ENCODE peak calls at places on chromosome 20, in eight cellular contexts. D is frontal cortex; E is CD4-positive, CD25-positive, alpha-beta regulatory T cell; P is NCI-H1092; O is cardiac muscle cell; W is NCI-H1048; Y is Kasumi-1; M is stimulated activated CD4-positive, alpha-beta T cell treated with anti-CD3 and anti-CD28 coated beads, Interleukin-15, amount 100 ng/mL, for 24 hours. T is an unnamed sample.

GRCh38 chr20:24665741-24666191 is 196.3 kb downstream of the SYNDIG1 start:
- DNase-seq in M (no peak), O (no peak), D (no peak), E (no peak), P (no peak), Y (no peak), W (no peak), T (no peak)

GRCh38 chr20:44218441-44218840 is 7.9 kb upstream of the OSER1 start:
- DNase-seq in Y (no peak), P (no peak), E (peak), O (no peak), W (no peak), D (no peak), M (peak), T (no peak)

GRCh38 chr20:62147528-62147927 is 4.0 kb downstream of the SS18L1 start:
- DNase-seq in P (no peak), E (no peak), Y (no peak), W (no peak), D (no peak), M (no peak), O (no peak), T (no peak)

GRCh38 chr20:38789503-38790209 is 15.8 kb upstream of the PPP1R16B start:
- DNase-seq in D (no peak), M (no peak), O (no peak), P (no peak), E (no peak), W (no peak), Y (no peak), T (no peak)

GRCh38 chr20:63119451-63120285 is 96.3 kb downstream of the YTHDF1 start:
- DNase-seq in O (no peak), M (no peak), P (no peak), E (no peak), W (no peak), Y (no peak), D (no peak), T (no peak)

GRCh38 chr20:4592316-4593148 is 129.2 kb upstream of the PRND start:
- DNase-seq in M (peak), W (peak), Y (peak), E (peak), O (peak), D (peak), P (no peak), T (peak)

GRCh38 chr20:64063389-64064144 is 569 bp downstream of the TCEA2 start:
- DNase-seq in D (no peak), P (no peak), O (no peak), Y (no peak), W (no peak), E (no peak), M (peak), T (no peak)

GRCh38 chr20:53736122-53736756 is 142.6 kb upstream of the ZNF217 start:
- DNase-seq in O (peak), E (no peak), Y (no peak), D (no peak), M (no peak), P (no peak), W (peak), T (no peak)

GRCh38 chr20:12012241-12013222 is 94.8 kb downstream of the BTBD3 start:
- DNase-seq in P (peak), D (peak), O (peak), Y (peak), E (peak), W (peak), M (peak), T (peak)

GRCh38 chr20:21548390-21549035 is 34.6 kb upstream of the NKX2-2 start:
- DNase-seq in O (no peak), W (no peak), E (peak), D (no peak), Y (no peak), M (peak), P (no peak), T (no peak)